ENCODE peak calls at places on chromosomes 7 and 10, in seven cellular contexts. Y is lower lobe of right lung, P is transverse colon, E is gastrocnemius medialis, F is ascending aorta, A is cardiac muscle cell, K is tibial artery. H is an unnamed sample.

GRCh38 chr7:137985253-137985896 is 16.5 kb downstream of the CREB3L2 start:
- DNase-seq in E (no peak), F (no peak), P (peak; percentile 48), Y (no peak), A (peak; percentile 41), K (no peak), H (no peak)

GRCh38 chr10:52454476-52454875 is 140.4 kb downstream of the DKK1 start:
- DNase-seq in A (no peak), Y (no peak), F (no peak), P (no peak), E (no peak), K (no peak), H (no peak)

GRCh38 chr10:112184379-112184778 is 814 bp upstream of the GPAM start:
- DNase-seq in Y (no peak), E (no peak), A (no peak), P (no peak), K (no peak), F (no peak), H (no peak)

GRCh38 chr7:2279873-2280272 is 34.4 kb downstream of the SNX8 start:
- DNase-seq in E (no peak), P (no peak), A (no peak), F (no peak), Y (no peak), K (no peak), H (no peak)

GRCh38 chr7:31648288-31648687 is 38.7 kb upstream of the PPP1R17 start:
- DNase-seq in Y (no peak), E (no peak), P (no peak), A (peak; percentile 12), K (no peak), F (no peak), H (no peak)

GRCh38 chr7:151727579-151728285 is 149.2 kb downstream of the PRKAG2 start:
- DNase-seq in F (peak; percentile 79), Y (peak; percentile 67), K (peak; percentile 89), P (peak; percentile 66), E (peak; percentile 86), A (no peak), H (peak; percentile 83)

GRCh38 chr7:50552139-50552538 is 13.1 kb downstream of the DDC start:
- DNase-seq in P (no peak), Y (no peak), F (no peak), A (no peak), E (no peak), K (no peak), H (no peak)

GRCh38 chr10:132955479-132955878 is 13.1 kb upstream of the CFAP46 start:
- DNase-seq in Y (no peak), E (no peak), P (no peak), K (peak; percentile 29), A (no peak), F (no peak), H (no peak)

GRCh38 chr10:114223066-114223465 is 16.0 kb upstream of the VWA2 start:
- DNase-seq in Y (no peak), E (peak; percentile 62), F (no peak), K (no peak), A (no peak), P (no peak), H (no peak)

GRCh38 chr7:50418086-50418515 is 32.0 kb downstream of the FIGNL1 start:
- DNase-seq in E (peak; percentile 39), F (no peak), K (peak; percentile 76), P (peak; percentile 75), A (peak; percentile 85), Y (peak; percentile 75), H (peak; percentile 47)

GRCh38 chr7:111532625-111533024 is 29.7 kb downstream of the IMMP2L start:
- DNase-seq in E (no peak), P (no peak), K (peak; percentile 70), F (no peak), A (peak; percentile 14), Y (no peak), H (no peak)

GRCh38 chr7:14892961-14893360 is 9.6 kb downstream of the DGKB start:
- DNase-seq in Y (no peak), F (no peak), P (no peak), K (no peak), E (no peak), A (no peak), H (no peak)

GRCh38 chr7:35593896-35594295 is 101.0 kb downstream of the HERPUD2 start:
- DNase-seq in E (no peak), K (no peak), P (no peak), A (no peak), F (no peak), Y (no peak), H (no peak)

GRCh38 chr10:348456-348855 is 213.2 kb downstream of the ZMYND11 start:
- DNase-seq in K (peak; percentile 46), Y (no peak), A (no peak), P (no peak), E (no peak), F (no peak), H (no peak)

GRCh38 chr7:105675873-105676484 is 94.7 kb upstream of the EFCAB10 start:
- DNase-seq in P (peak; percentile 23), K (no peak), E (no peak), A (peak; percentile 59), F (peak; percentile 33), Y (peak; percentile 64), H (no peak)

GRCh38 chr10:96275685-96276418 is 4.5 kb upstream of the BLNK start:
- DNase-seq in P (peak; percentile 73), F (no peak), Y (peak; percentile 51), A (no peak), K (peak; percentile 77), E (no peak), H (no peak)

GRCh38 chr7:37425504-37425903 is 23.2 kb downstream of the ELMO1 start:
- DNase-seq in P (no peak), A (no peak), E (no peak), K (no peak), Y (no peak), F (no peak), H (no peak)

GRCh38 chr10:131829156-131829930 is 71.5 kb upstream of the PPP2R2D start:
- DNase-seq in A (no peak), K (peak; percentile 51), E (no peak), Y (peak; percentile 34), P (no peak), F (no peak), H (no peak)

GRCh38 chr10:122143238-122143841 is 127.8 kb upstream of the BTBD16 start:
- DNase-seq in P (no peak), K (no peak), A (no peak), E (no peak), Y (no peak), F (no peak), H (no peak)

GRCh38 chr10:103739039-103739764 is 116.2 kb downstream of the SH3PXD2A start:
- DNase-seq in K (peak; percentile 79), P (peak; percentile 40), Y (no peak), F (no peak), A (no peak), E (no peak), H (peak; percentile 81)

GRCh38 chr10:4541292-4541691 is 284.7 kb upstream of the AKR1E2 start:
- DNase-seq in E (no peak), A (no peak), F (peak; percentile 41), Y (no peak), K (peak; percentile 84), P (peak; percentile 19), H (no peak)

GRCh38 chr7:22979861-22980260 is 34.1 kb downstream of the HYCC1 start:
- DNase-seq in P (no peak), E (no peak), A (no peak), F (no peak), Y (no peak), K (no peak), H (no peak)

GRCh38 chr7:12756841-12757240 is 69.4 kb downstream of the ARL4A start:
- DNase-seq in F (no peak), P (no peak), E (no peak), Y (no peak), A (no peak), K (no peak), H (no peak)

GRCh38 chr10:52488606-52489485 is 174.8 kb downstream of the DKK1 start:
- DNase-seq in A (peak; percentile 44), E (no peak), Y (no peak), P (no peak), F (no peak), K (no peak), H (no peak)

GRCh38 chr10:125130886-125131285 is 29.5 kb downstream of the CTBP2 start:
- DNase-seq in A (no peak), F (no peak), Y (no peak), E (peak; percentile 11), K (peak; percentile 41), P (no peak), H (peak; percentile 16)

GRCh38 chr10:106795619-106796018 is 368.9 kb downstream of the SORCS1 start:
- DNase-seq in Y (no peak), P (peak; percentile 19), F (no peak), K (no peak), E (no peak), A (peak; percentile 74), H (peak; percentile 69)

GRCh38 chr10:60896715-60897114 is 47.3 kb downstream of the RHOBTB1 start:
- DNase-seq in E (no peak), P (no peak), Y (no peak), A (no peak), K (no peak), F (no peak), H (no peak)
- H3K27ac ChIP-seq in E (peak overlapping the region; percentile 81), P (peak overlapping the region; percentile 2), Y (no peak overlapping the region), A (no peak overlapping the region), K (peak overlapping the region; percentile 11), F (no peak overlapping the region), H (no peak overlapping the region)

DNA sequence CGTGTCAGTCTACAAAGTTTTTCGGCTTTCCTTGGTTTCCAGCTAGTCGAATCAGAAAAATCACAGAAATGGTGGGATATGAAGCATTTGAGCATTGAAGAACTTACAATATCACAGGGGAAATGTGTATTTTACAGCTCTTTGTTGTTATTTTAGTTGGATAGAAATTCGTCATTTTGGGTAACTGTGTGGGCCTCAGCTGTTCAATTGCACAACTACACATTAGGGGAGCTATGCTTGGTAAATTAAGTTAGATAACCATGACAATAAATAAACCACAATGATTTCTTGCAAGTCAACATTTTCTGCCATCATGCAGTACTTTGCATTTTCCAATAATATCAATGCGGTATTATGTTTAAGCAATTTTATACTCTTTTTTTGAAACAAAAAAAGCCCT is 80.4 kb upstream of the ANK3 start:
- DNase-seq in F (no peak), Y (no peak), A (no peak), E (no peak), K (no peak), P (no peak), H (no peak)
- H3K27ac ChIP-seq in F (no peak overlapping the region), Y (no peak overlapping the region), A (no peak overlapping the region), E (no peak overlapping the region), K (no peak overlapping the region), P (no peak overlapping the region), H (no peak overlapping the region)

DNA sequence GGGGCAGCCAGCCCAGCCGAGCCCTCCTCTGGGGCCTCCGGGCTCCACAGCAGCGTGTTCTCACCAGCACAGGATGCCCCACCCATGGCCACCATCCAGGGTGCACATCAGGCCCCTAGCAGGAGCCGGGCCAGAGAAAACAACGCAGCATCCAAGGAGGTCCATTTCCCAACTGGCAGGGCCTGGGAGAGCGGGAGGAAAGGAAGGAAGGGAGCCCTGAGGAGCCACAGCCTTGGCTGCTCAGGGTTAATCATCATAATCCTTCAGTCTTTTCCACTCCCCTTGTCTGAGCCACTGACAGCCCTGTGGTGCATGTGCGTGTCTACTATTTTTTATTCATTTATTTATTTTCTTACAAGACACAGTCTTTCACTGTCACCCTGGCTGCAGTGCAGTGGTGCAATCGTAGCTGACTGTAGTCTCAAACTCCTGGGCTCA is 3.6 kb downstream of the PLAC9 start:
- DNase-seq in A (no peak), K (peak; percentile 97), F (peak; percentile 53), Y (peak; percentile 73), E (peak; percentile 87), P (no peak), H (peak; percentile 79)
- H3K27ac ChIP-seq in A (no peak overlapping the region), K (peak overlapping the region; percentile 29), F (peak overlapping the region; percentile 32), Y (peak overlapping the region; percentile 73), E (peak overlapping the region; percentile 67), P (peak overlapping the region; percentile 60), H (no peak overlapping the region)

GRCh38 chr7:45524373-45524913 is 49.7 kb upstream of the ADCY1 start:
- DNase-seq in Y (no peak), F (no peak), A (no peak), P (no peak), K (no peak), E (no peak), H (no peak)
- H3K27ac ChIP-seq in Y (no peak overlapping the region), F (no peak overlapping the region), A (no peak overlapping the region), P (no peak overlapping the region), K (no peak overlapping the region), E (no peak overlapping the region), H (no peak overlapping the region)

H was measured in ovary.